ENCODE peak calls at places on chromosome 12, in six cellular contexts. W is mucosa of gallbladder, N is renal cortical epithelial cell, H is T-cell, Z is D721Med, J is upper lobe of right lung. A is an unnamed sample.

GRCh38 chr12:50401383-50402155 is 884 bp downstream of the LARP4 start:
- DNase-seq in H (no peak), W (peak), J (no peak), N (peak), Z (no peak), A (peak)

GRCh38 chr12:41336041-41336552 is 148.0 kb downstream of the PDZRN4 start:
- DNase-seq in N (no peak), J (no peak), H (no peak), Z (no peak), W (no peak), A (no peak)

GRCh38 chr12:1429980-1430379 is 164.4 kb downstream of the FBXL14 start:
- DNase-seq in J (no peak), N (peak), Z (no peak), H (no peak), W (no peak), A (no peak)

GRCh38 chr12:127383281-127383680 is 883.7 kb upstream of the TMEM132C start:
- DNase-seq in J (no peak), H (no peak), Z (no peak), W (no peak), N (peak), A (no peak)

GRCh38 chr12:104596876-104597833 is 140.4 kb downstream of the CHST11 start:
- DNase-seq in H (no peak), J (no peak), N (no peak), W (no peak), Z (no peak), A (no peak)

GRCh38 chr12:12823308-12823707 is 10.2 kb downstream of the DDX47 start:
- DNase-seq in W (no peak), J (no peak), H (no peak), Z (no peak), N (peak), A (no peak)

GRCh38 chr12:26798013-26798412 is 35.0 kb downstream of the ITPR2 start:
- DNase-seq in J (no peak), N (no peak), H (no peak), W (no peak), Z (no peak), A (no peak)

GRCh38 chr12:123384318-123384993 is 524 bp downstream of the KMT5A start:
- DNase-seq in H (no peak), N (no peak), Z (no peak), W (no peak), J (no peak), A (no peak)

GRCh38 chr12:20567413-20567812 is 127.7 kb upstream of the SLCO1C1 start:
- DNase-seq in W (no peak), Z (no peak), H (no peak), N (no peak), J (no peak), A (no peak)

GRCh38 chr12:3727354-3727753 is 25.6 kb downstream of the CRACR2A start:
- DNase-seq in H (no peak), W (no peak), Z (no peak), J (no peak), N (no peak), A (no peak)

GRCh38 chr12:29556363-29556762 is 58.9 kb upstream of the OVCH1 start:
- DNase-seq in N (no peak), H (no peak), J (no peak), W (no peak), Z (no peak), A (no peak)

GRCh38 chr12:107451246-107451645 is 234.4 kb upstream of the PWP1 start:
- DNase-seq in Z (no peak), W (no peak), H (no peak), N (no peak), J (no peak), A (no peak)

GRCh38 chr12:27575099-27575779 is 51.2 kb downstream of the PPFIBP1 start:
- DNase-seq in H (no peak), W (no peak), N (no peak), J (no peak), Z (no peak), A (no peak)

GRCh38 chr12:118827047-118827446 is 154.3 kb upstream of the SRRM4 start:
- DNase-seq in W (no peak), H (no peak), Z (no peak), N (no peak), J (no peak), A (no peak)

GRCh38 chr12:132484891-132485441 is 5.0 kb upstream of the FBRSL1 start:
- DNase-seq in J (no peak), N (no peak), W (no peak), H (no peak), Z (no peak), A (no peak)

GRCh38 chr12:120941846-120942405 is 36.4 kb upstream of the HNF1A start:
- DNase-seq in W (no peak), Z (no peak), H (no peak), N (no peak), J (no peak), A (no peak)

GRCh38 chr12:65996146-65996545 is 134.4 kb downstream of the LLPH start:
- DNase-seq in W (no peak), N (no peak), H (no peak), J (no peak), Z (no peak), A (no peak)

GRCh38 chr12:63036216-63036973 is 101.4 kb upstream of the PPM1H start:
- DNase-seq in W (no peak), H (no peak), Z (no peak), J (no peak), N (no peak), A (no peak)

GRCh38 chr12:112906712-112907414 is at the start of gene OAS1:
- DNase-seq in W (peak), N (peak), J (no peak), Z (no peak), H (peak), A (no peak)

A was measured in CD4-positive, CD25-positive, alpha-beta regulatory T cell.